ENCODE peak calls at places on chromosomes 12 and 14, in five cellular contexts. G is neural progenitor cell; R is mesendoderm; C is activated CD8-positive, alpha-beta T cell treated with anti-CD3 and anti-CD28 coated beads for 36 hours; K is lower leg skin. Q is an unnamed sample.
A peak's percentile ranks its signal among the peaks of the same experiment; 100 is the strongest.

GRCh38 chr12:129193263-129193871 is 340.1 kb downstream of the GLT1D1 start:
- DNase-seq in C (peak; percentile 42), G (peak; percentile 37), R (peak; percentile 54), K (no peak), Q (no peak)

GRCh38 chr12:43742106-43742505 is 16.5 kb downstream of the PUS7L start:
- DNase-seq in G (no peak), C (no peak), K (no peak), R (no peak), Q (no peak)

GRCh38 chr12:94754653-94755052 is 104.3 kb upstream of the TMCC3 start:
- DNase-seq in C (no peak), K (no peak), R (no peak), G (no peak), Q (no peak)

GRCh38 chr14:36805116-36805515 is 143.5 kb downstream of the PAX9 start:
- DNase-seq in C (no peak), R (peak; percentile 56), K (no peak), G (peak; percentile 40), Q (no peak)

GRCh38 chr14:74135386-74135785 is 50.6 kb downstream of the LIN52 start:
- DNase-seq in K (no peak), G (no peak), R (no peak), C (no peak), Q (no peak)

GRCh38 chr12:27142102-27142721 is 59.8 kb upstream of the C12orf71 start:
- DNase-seq in G (peak; percentile 88), C (peak; percentile 56), K (no peak), R (peak; percentile 86), Q (peak; percentile 17)

GRCh38 chr14:50647753-50648152 is 20.4 kb downstream of the SAV1 start:
- DNase-seq in K (no peak), R (no peak), C (no peak), G (no peak), Q (no peak)

GRCh38 chr14:92880351-92880750 is 42.6 kb upstream of the CHGA start:
- DNase-seq in R (no peak), G (no peak), C (no peak), K (no peak), Q (no peak)

GRCh38 chr12:47775100-47775911 is 2.3 kb downstream of the SLC48A1 start:
- DNase-seq in C (no peak), K (no peak), R (no peak), G (no peak), Q (no peak)

GRCh38 chr12:12704593-12705230 is 8.7 kb upstream of the GPR19 start:
- DNase-seq in G (peak; percentile 94), R (peak; percentile 96), K (no peak), C (peak; percentile 47), Q (no peak)

GRCh38 chr12:48995061-48995879 is 3.9 kb downstream of the DDN start:
- DNase-seq in G (peak; percentile 94), R (peak; percentile 95), C (peak; percentile 71), K (peak; percentile 95), Q (no peak)

GRCh38 chr12:6541371-6542165 is 7.3 kb downstream of the GAPDH start:
- DNase-seq in C (no peak), G (no peak), R (peak; percentile 25), K (peak; percentile 87), Q (no peak)

GRCh38 chr12:29799591-29799990 is 15.8 kb upstream of the TMTC1 start:
- DNase-seq in G (no peak), K (no peak), C (no peak), R (no peak), Q (no peak)

GRCh38 chr12:51788876-51789275 is 59.6 kb downstream of the FIGNL2 start:
- DNase-seq in C (no peak), R (peak; percentile 47), K (no peak), G (no peak), Q (no peak)

GRCh38 chr12:48017496-48017895 is 13.2 kb upstream of the COL2A1 start:
- DNase-seq in G (peak; percentile 39), K (no peak), R (no peak), C (no peak), Q (no peak)

GRCh38 chr14:96224480-96225096 is 19.9 kb downstream of the BDKRB2 start:
- DNase-seq in C (no peak), R (no peak), G (no peak), K (no peak), Q (no peak)

GRCh38 chr14:20613094-20614037 is 22.2 kb upstream of the RNASE12 start:
- DNase-seq in R (peak; percentile 99), G (peak; percentile 95), K (peak; percentile 96), C (peak; percentile 91), Q (peak; percentile 86)

GRCh38 chr12:25518512-25518911 is 34.6 kb downstream of the LMNTD1 start:
- DNase-seq in K (no peak), R (no peak), C (peak; percentile 24), G (no peak), Q (no peak)

Q was measured in naive thymus-derived CD4-positive, alpha-beta T cell.